ENCODE peak calls at places on chromosomes 1 and 21, in six cellular contexts. P is dorsolateral prefrontal cortex, J is esophagus muscularis mucosa, G is A549, M is RWPE1, A is AG10803. Z is an unnamed sample.

GRCh38 chr1:210597555-210598134 is 268.9 kb downstream of the HHAT start:
- DNase-seq in G (peak; percentile 97), M (peak; percentile 63), A (peak; percentile 96), P (no peak), J (no peak), Z (no peak)

GRCh38 chr1:178442925-178443324 is 53.8 kb downstream of the CLEC20A start:
- DNase-seq in M (no peak), A (no peak), J (no peak), P (no peak), G (no peak), Z (no peak)

GRCh38 chr1:30586671-30587070 is 136.7 kb downstream of the MATN1 start:
- DNase-seq in G (no peak), M (no peak), P (no peak), J (no peak), A (no peak), Z (no peak)

GRCh38 chr1:23167353-23168078 is 1.1 kb downstream of the LUZP1 start:
- DNase-seq in A (peak; percentile 76), P (no peak), G (no peak), J (no peak), M (peak; percentile 84), Z (peak; percentile 54)

GRCh38 chr1:184116287-184116686 is 64.8 kb downstream of the TSEN15 start:
- DNase-seq in M (no peak), P (no peak), G (no peak), J (peak; percentile 53), A (no peak), Z (no peak)

GRCh38 chr1:173023343-173023742 is 27.4 kb downstream of the TNFSF18 start:
- DNase-seq in M (no peak), G (no peak), P (no peak), A (no peak), J (no peak), Z (no peak)

GRCh38 chr21:24514081-24514733 is 1093.1 kb downstream of the MRPL39 start:
- DNase-seq in G (peak; percentile 0), J (no peak), A (no peak), P (no peak), M (no peak), Z (no peak)

GRCh38 chr1:178973671-178974091 is 52.0 kb upstream of the FAM20B start:
- DNase-seq in A (no peak), G (no peak), P (no peak), M (no peak), J (peak; percentile 86), Z (no peak)

GRCh38 chr1:174165471-174166137 is 6.3 kb downstream of the RABGAP1L start:
- DNase-seq in P (peak; percentile 35), J (no peak), M (no peak), A (peak; percentile 76), G (no peak), Z (no peak)

GRCh38 chr1:100482748-100483147 is 55.2 kb upstream of the GPR88 start:
- DNase-seq in J (no peak), M (no peak), G (no peak), P (no peak), A (no peak), Z (no peak)

GRCh38 chr1:227942021-227942715 is 5.6 kb downstream of the WNT9A start:
- DNase-seq in G (no peak), P (peak; percentile 14), J (no peak), M (no peak), A (no peak), Z (peak; percentile 42)

GRCh38 chr1:30411206-30411605 is 312.2 kb downstream of the MATN1 start:
- DNase-seq in A (no peak), P (no peak), J (peak; percentile 68), M (no peak), G (no peak), Z (peak; percentile 21)

GRCh38 chr1:107572674-107573205 is 392.2 kb downstream of the VAV3 start:
- DNase-seq in J (no peak), G (peak; percentile 35), P (no peak), A (peak; percentile 85), M (peak; percentile 85), Z (no peak)

GRCh38 chr1:109080441-109081082 is 4.8 kb upstream of the TAF13 start:
- DNase-seq in A (peak; percentile 8), M (no peak), G (no peak), P (no peak), J (no peak), Z (no peak)

GRCh38 chr1:190663962-190664361 is 186.3 kb upstream of the BRINP3 start:
- DNase-seq in P (no peak), G (no peak), J (no peak), M (no peak), A (no peak), Z (no peak)

GRCh38 chr21:35559128-35559831 is 501.0 kb downstream of the SETD4 start:
- DNase-seq in A (peak; percentile 95), G (no peak), J (no peak), M (no peak), P (no peak), Z (no peak)
- TF ChIP-seq CTCF in A (peak; percentile 40), G (no peak), J (no peak), M (no peak), P (no peak), Z (no peak)

GRCh38 chr1:225523214-225523613 is 95.4 kb upstream of the LBR start:
- DNase-seq in P (no peak), A (no peak), G (no peak), M (no peak), J (no peak), Z (no peak)

GRCh38 chr1:225517221-225517620 is 89.4 kb upstream of the LBR start:
- DNase-seq in G (no peak), P (no peak), J (no peak), M (no peak), A (no peak), Z (no peak)

GRCh38 chr1:225517697-225518096 is 89.9 kb upstream of the LBR start:
- DNase-seq in M (no peak), J (no peak), A (no peak), G (peak; percentile 48), P (no peak), Z (no peak)

GRCh38 chr1:225519166-225519863 is 91.5 kb upstream of the LBR start:
- DNase-seq in P (no peak), M (no peak), G (no peak), A (no peak), J (no peak), Z (no peak)

DNA sequence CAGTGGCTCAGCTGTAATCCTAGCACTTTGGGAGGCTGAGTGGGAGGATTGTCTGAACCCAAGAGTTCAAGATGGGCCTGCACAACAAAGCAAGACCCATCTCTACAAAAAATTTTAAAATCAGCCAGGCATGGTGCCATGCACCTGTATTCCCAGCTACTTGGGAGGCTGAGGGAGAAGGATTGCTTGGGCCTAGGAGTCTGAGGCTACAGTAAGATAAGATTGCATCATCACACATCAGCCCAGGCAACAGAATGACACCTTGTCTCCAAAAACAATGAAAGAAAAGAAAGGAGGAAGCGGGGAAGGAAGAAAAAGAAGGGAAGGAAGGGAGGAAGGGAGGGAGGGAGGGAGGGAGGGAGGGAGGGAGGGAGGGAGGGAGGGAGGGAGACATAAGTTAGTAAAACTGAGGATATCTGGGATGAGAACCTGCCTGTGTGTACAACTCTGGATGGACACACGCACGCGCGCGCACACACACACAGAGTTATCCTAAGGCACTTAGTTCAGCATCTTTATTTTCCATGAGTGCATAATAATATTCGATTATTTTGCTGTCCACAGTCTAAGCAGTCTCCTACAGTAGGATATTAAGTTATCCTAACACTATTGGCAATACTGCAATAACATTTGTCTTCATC is 92.9 kb upstream of the LBR start:
- DNase-seq in M (no peak), G (no peak), P (no peak), J (no peak), A (no peak), Z (no peak)
- TF ChIP-seq CTCF in M (no peak), G (no peak), P (no peak), J (no peak), A (no peak), Z (no peak)

GRCh38 chr1:229845410-229846138 is 219.5 kb downstream of the URB2 start:
- DNase-seq in A (no peak), M (no peak), J (no peak), G (no peak), P (no peak), Z (no peak)

GRCh38 chr1:229844675-229845074 is 218.6 kb downstream of the URB2 start:
- DNase-seq in J (no peak), G (no peak), A (no peak), M (no peak), P (no peak), Z (no peak)

GRCh38 chr1:229842302-229843255 is 216.5 kb downstream of the URB2 start:
- DNase-seq in M (no peak), J (no peak), A (no peak), P (no peak), G (no peak), Z (no peak)

GRCh38 chr1:229841230-229841629 is 215.2 kb downstream of the URB2 start:
- DNase-seq in A (no peak), P (no peak), J (no peak), M (peak; percentile 55), G (no peak), Z (no peak)

DNA sequence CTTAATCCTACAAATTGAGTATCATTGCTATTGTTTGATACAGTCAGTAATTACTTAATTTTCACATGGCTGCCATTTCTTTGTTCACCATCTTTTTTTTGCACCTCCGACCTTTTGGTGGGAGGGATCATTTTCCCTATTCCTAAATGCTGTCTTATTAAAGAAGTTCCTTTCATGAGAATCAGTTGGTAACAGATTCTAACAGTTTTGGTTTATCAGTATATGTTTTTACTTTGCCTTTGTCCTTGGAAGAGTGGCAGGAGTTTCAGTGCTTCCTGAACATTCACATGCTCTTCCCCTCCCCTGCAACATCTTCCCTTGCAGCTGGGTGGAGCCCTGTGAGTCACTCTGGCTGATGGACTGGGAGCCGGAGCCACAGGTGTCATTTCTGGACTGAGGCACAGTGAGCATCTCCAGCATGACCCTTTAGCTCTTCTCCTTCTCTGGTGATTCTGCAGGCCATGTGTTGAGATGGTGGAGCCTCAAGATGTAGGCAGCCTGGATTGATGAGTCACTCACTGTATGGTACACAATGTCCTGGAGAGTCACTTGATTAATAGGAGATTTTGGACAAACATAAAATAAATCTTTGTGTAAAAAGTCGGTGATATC is 217.7 kb downstream of the URB2 start:
- DNase-seq in P (peak; percentile 53), A (no peak), J (no peak), M (peak; percentile 71), G (peak; percentile 38), Z (no peak)
- TF ChIP-seq CTCF in P (peak; percentile 42), A (peak; percentile 4), J (peak; percentile 40), M (peak; percentile 22), G (no peak), Z (no peak)

GRCh38 chr1:68974447-68974846 is 477.6 kb upstream of the DEPDC1 start:
- DNase-seq in J (no peak), A (no peak), G (no peak), P (no peak), M (no peak), Z (no peak)
- TF ChIP-seq CTCF in J (no peak), A (no peak), G (no peak), P (no peak), M (no peak), Z (no peak)